ENCODE peak calls at places on chromosomes 6 and 20, in four cellular contexts. Z is HS-5, D is anterior cingulate cortex, Q is lower leg skin. B is an unnamed sample.
A peak's percentile ranks its signal among the peaks of the same experiment; 100 is the strongest.

GRCh38 chr6:73236147-73236750 is 11.0 kb upstream of the KHDC1L start:
- DNase-seq in Z (peak; percentile 93), D (no peak), Q (no peak), B (no peak)

GRCh38 chr20:59686404-59687346 is 82.3 kb downstream of the PHACTR3 start:
- DNase-seq in Z (no peak), D (no peak), Q (no peak), B (no peak)

GRCh38 chr20:35006531-35006971 is 50.9 kb downstream of the MYH7B start:
- DNase-seq in Z (no peak), D (no peak), Q (no peak), B (no peak)

GRCh38 chr20:47027042-47027441 is 132.4 kb downstream of the EYA2 start:
- DNase-seq in Z (no peak), D (no peak), Q (no peak), B (no peak)

GRCh38 chr20:48791014-48791413 is 36.8 kb downstream of the PREX1 start:
- DNase-seq in Z (no peak), D (no peak), Q (no peak), B (no peak)

GRCh38 chr6:143724876-143725275 is 47.1 kb downstream of the PHACTR2 start:
- DNase-seq in Z (no peak), D (no peak), Q (no peak), B (no peak)

GRCh38 chr6:17705428-17705777 is 1.3 kb downstream of the NUP153 start:
- DNase-seq in Z (peak; percentile 47), D (no peak), Q (no peak), B (no peak)

GRCh38 chr20:9204979-9205378 is 136.1 kb downstream of the PLCB4 start:
- DNase-seq in Z (no peak), D (no peak), Q (no peak), B (no peak)

GRCh38 chr6:90082847-90083246 is 188.6 kb downstream of the GJA10 start:
- DNase-seq in Z (no peak), D (no peak), Q (no peak), B (no peak)